ENCODE peak calls at places on chromosome 5, in nine cellular contexts. One of them, this sample, is unnamed. For H3K4me1, the result is how much of the 10 kb centered on the place peaks cover.

GRCh38 chr5:13403351-13403750 is 541.1 kb downstream of the DNAH5 start:
- DNase-seq in stomach: no peak
- DNase-seq in thyroid gland: no peak
- DNase-seq in prostate gland: no peak
- DNase-seq in left ventricle myocardium inferior: no peak
- DNase-seq in cardiac muscle cell: no peak
- DNase-seq in CD8-positive, alpha-beta T cell: no peak
- DNase-seq in upper lobe of right lung: no peak
- DNase-seq in tibial nerve: no peak
- DNase-seq in this sample: no peak

GRCh38 chr5:142551242-142552067 is 134.4 kb downstream of the FGF1 start:
- DNase-seq in thyroid gland: no peak
- DNase-seq in left ventricle myocardium inferior: no peak
- DNase-seq in tibial nerve: no peak
- DNase-seq in stomach: no peak
- DNase-seq in CD8-positive, alpha-beta T cell: no peak
- DNase-seq in prostate gland: no peak
- DNase-seq in cardiac muscle cell: no peak
- DNase-seq in upper lobe of right lung: no peak
- DNase-seq in this sample: no peak

GRCh38 chr5:124740991-124741583 is 5.4 kb downstream of the ZNF608 start:
- DNase-seq in upper lobe of right lung: no peak
- DNase-seq in left ventricle myocardium inferior: no peak
- DNase-seq in CD8-positive, alpha-beta T cell: no peak
- DNase-seq in thyroid gland: no peak
- DNase-seq in stomach: no peak
- DNase-seq in cardiac muscle cell: no peak
- DNase-seq in tibial nerve: no peak
- DNase-seq in prostate gland: no peak
- DNase-seq in this sample: no peak

GRCh38 chr5:159669559-159669958 is 246.7 kb upstream of the ADRA1B start:
- DNase-seq in prostate gland: no peak
- DNase-seq in stomach: no peak
- DNase-seq in upper lobe of right lung: no peak
- DNase-seq in thyroid gland: no peak
- DNase-seq in cardiac muscle cell: no peak
- DNase-seq in tibial nerve: no peak
- DNase-seq in left ventricle myocardium inferior: no peak
- DNase-seq in CD8-positive, alpha-beta T cell: no peak
- DNase-seq in this sample: no peak

GRCh38 chr5:176742246-176743105 is 67.9 kb upstream of the UNC5A start:
- DNase-seq in thyroid gland: no peak
- DNase-seq in prostate gland: no peak
- DNase-seq in stomach: no peak
- DNase-seq in cardiac muscle cell: no peak
- DNase-seq in tibial nerve: no peak
- DNase-seq in left ventricle myocardium inferior: no peak
- DNase-seq in CD8-positive, alpha-beta T cell: no peak
- DNase-seq in upper lobe of right lung: peak
- DNase-seq in this sample: no peak

GRCh38 chr5:147515269-147515668 is 5.4 kb upstream of the DPYSL3 start:
- DNase-seq in CD8-positive, alpha-beta T cell: no peak
- DNase-seq in tibial nerve: no peak
- DNase-seq in cardiac muscle cell: no peak
- DNase-seq in prostate gland: no peak
- DNase-seq in upper lobe of right lung: no peak
- DNase-seq in stomach: no peak
- DNase-seq in thyroid gland: no peak
- DNase-seq in left ventricle myocardium inferior: no peak
- DNase-seq in this sample: no peak

GRCh38 chr5:153147891-153148623 is 342.4 kb upstream of the GRIA1 start:
- DNase-seq in left ventricle myocardium inferior: no peak
- DNase-seq in thyroid gland: peak
- DNase-seq in prostate gland: no peak
- DNase-seq in CD8-positive, alpha-beta T cell: no peak
- DNase-seq in stomach: no peak
- DNase-seq in cardiac muscle cell: peak
- DNase-seq in tibial nerve: no peak
- DNase-seq in upper lobe of right lung: no peak
- DNase-seq in this sample: no peak

GRCh38 chr5:79845448-79846197 is 145.4 kb downstream of the MTX3 start:
- DNase-seq in prostate gland: no peak
- DNase-seq in upper lobe of right lung: no peak
- DNase-seq in tibial nerve: no peak
- DNase-seq in left ventricle myocardium inferior: no peak
- DNase-seq in cardiac muscle cell: peak
- DNase-seq in thyroid gland: no peak
- DNase-seq in stomach: no peak
- DNase-seq in CD8-positive, alpha-beta T cell: no peak
- DNase-seq in this sample: peak

GRCh38 chr5:122130152-122130551 is 806 bp downstream of the ZNF474 start:
- DNase-seq in prostate gland: no peak
- DNase-seq in cardiac muscle cell: no peak
- DNase-seq in upper lobe of right lung: no peak
- DNase-seq in stomach: no peak
- DNase-seq in thyroid gland: no peak
- DNase-seq in CD8-positive, alpha-beta T cell: no peak
- DNase-seq in left ventricle myocardium inferior: no peak
- DNase-seq in tibial nerve: no peak
- DNase-seq in this sample: no peak

GRCh38 chr5:74052441-74052840 is 426.4 kb downstream of the ARHGEF28 start:
- DNase-seq in prostate gland: no peak
- DNase-seq in upper lobe of right lung: no peak
- DNase-seq in cardiac muscle cell: no peak
- DNase-seq in thyroid gland: no peak
- DNase-seq in CD8-positive, alpha-beta T cell: no peak
- DNase-seq in stomach: no peak
- DNase-seq in tibial nerve: no peak
- DNase-seq in left ventricle myocardium inferior: no peak
- DNase-seq in this sample: no peak

GRCh38 chr5:169721771-169722170 is 84.7 kb downstream of the DOCK2 start:
- DNase-seq in thyroid gland: no peak
- DNase-seq in upper lobe of right lung: no peak
- DNase-seq in cardiac muscle cell: no peak
- DNase-seq in tibial nerve: no peak
- DNase-seq in prostate gland: no peak
- DNase-seq in left ventricle myocardium inferior: no peak
- DNase-seq in CD8-positive, alpha-beta T cell: no peak
- DNase-seq in stomach: no peak
- DNase-seq in this sample: no peak
- TF ChIP-seq CTCF in thyroid gland: no peak
- TF ChIP-seq CTCF in upper lobe of right lung: no peak
- TF ChIP-seq CTCF in cardiac muscle cell: no peak
- TF ChIP-seq CTCF in tibial nerve: no peak
- TF ChIP-seq CTCF in prostate gland: no peak
- TF ChIP-seq CTCF in left ventricle myocardium inferior: no peak
- TF ChIP-seq CTCF in CD8-positive, alpha-beta T cell: no peak
- TF ChIP-seq CTCF in stomach: no peak
- TF ChIP-seq CTCF in this sample: no peak

DNA sequence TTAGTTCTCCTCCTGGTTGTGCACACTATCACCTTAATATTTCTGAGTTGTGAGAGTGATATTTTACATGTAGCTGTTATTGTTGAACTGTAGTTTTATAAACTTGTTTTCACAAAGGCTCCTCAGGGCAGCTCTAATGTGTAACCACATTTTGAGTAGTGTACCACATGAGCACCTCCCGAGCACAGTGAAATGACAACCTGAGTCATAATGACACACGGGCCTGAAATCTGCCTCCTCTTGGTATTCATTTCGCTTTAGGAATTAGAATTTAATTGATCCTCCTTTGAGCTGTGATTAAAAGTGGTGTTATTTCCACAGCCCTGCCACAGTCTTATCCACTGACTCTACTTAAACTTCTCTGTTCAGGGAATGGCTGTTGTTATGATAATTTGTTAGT is 7.9 kb downstream of the MTRR start:
- DNase-seq in thyroid gland: no peak
- DNase-seq in CD8-positive, alpha-beta T cell: no peak
- DNase-seq in prostate gland: no peak
- DNase-seq in stomach: no peak
- DNase-seq in tibial nerve: no peak
- DNase-seq in cardiac muscle cell: peak
- DNase-seq in left ventricle myocardium inferior: no peak
- DNase-seq in upper lobe of right lung: no peak
- DNase-seq in this sample: no peak
- H3K4me1 ChIP-seq in thyroid gland: under half
- H3K4me1 ChIP-seq in CD8-positive, alpha-beta T cell: under half
- H3K4me1 ChIP-seq in prostate gland: under half
- H3K4me1 ChIP-seq in stomach: under half
- H3K4me1 ChIP-seq in tibial nerve: under half
- H3K4me1 ChIP-seq in cardiac muscle cell: under half
- H3K4me1 ChIP-seq in left ventricle myocardium inferior: under half
- H3K4me1 ChIP-seq in upper lobe of right lung: under half
- H3K4me1 ChIP-seq in this sample: under half

DNA sequence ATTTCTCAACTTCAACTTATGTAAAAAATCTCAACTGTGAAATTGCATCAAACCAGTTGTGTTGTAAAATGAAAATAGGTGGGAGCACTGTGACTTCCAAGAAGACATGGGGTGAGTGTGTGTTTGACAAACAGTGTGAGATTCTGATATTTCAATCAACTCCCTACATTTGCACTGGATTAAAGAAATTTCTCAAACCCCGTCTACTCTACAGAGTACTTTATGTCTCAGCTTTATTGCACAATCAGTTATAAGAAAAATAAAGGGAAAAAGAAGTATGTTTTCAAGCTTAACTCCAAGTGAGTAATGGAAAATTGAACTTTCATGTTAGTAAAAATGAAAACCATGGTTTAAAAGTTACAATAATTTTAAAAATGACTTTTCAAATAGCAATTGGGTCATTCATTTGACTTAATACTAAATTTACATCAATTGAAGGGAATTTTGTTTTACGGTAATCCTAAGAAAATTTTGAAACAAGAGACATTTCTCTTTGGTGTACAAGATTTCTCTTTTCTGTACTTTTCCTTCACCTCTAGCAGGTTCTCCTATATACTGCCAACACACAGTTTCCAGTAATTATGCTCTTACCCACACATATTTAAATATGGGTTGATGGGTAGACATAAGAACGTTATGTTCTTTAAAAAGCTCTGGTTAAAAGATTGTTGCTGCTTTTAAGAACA is 80.3 kb downstream of the CDO1 start:
- DNase-seq in upper lobe of right lung: no peak
- DNase-seq in cardiac muscle cell: no peak
- DNase-seq in tibial nerve: no peak
- DNase-seq in left ventricle myocardium inferior: no peak
- DNase-seq in stomach: no peak
- DNase-seq in CD8-positive, alpha-beta T cell: no peak
- DNase-seq in prostate gland: no peak
- DNase-seq in thyroid gland: no peak
- DNase-seq in this sample: no peak
- H3K27ac ChIP-seq in upper lobe of right lung: no peak
- H3K27ac ChIP-seq in cardiac muscle cell: no peak
- H3K27ac ChIP-seq in tibial nerve: no peak
- H3K27ac ChIP-seq in left ventricle myocardium inferior: no peak
- H3K27ac ChIP-seq in stomach: no peak
- H3K27ac ChIP-seq in CD8-positive, alpha-beta T cell: no peak
- H3K27ac ChIP-seq in prostate gland: no peak
- H3K27ac ChIP-seq in thyroid gland: no peak
- H3K27ac ChIP-seq in this sample: no peak

GRCh38 chr5:166093312-166093711 is 2198.1 kb upstream of the WWC1 start:
- DNase-seq in CD8-positive, alpha-beta T cell: no peak
- DNase-seq in cardiac muscle cell: no peak
- DNase-seq in stomach: no peak
- DNase-seq in prostate gland: no peak
- DNase-seq in left ventricle myocardium inferior: no peak
- DNase-seq in tibial nerve: no peak
- DNase-seq in upper lobe of right lung: no peak
- DNase-seq in thyroid gland: no peak
- DNase-seq in this sample: no peak
- TF ChIP-seq CTCF in CD8-positive, alpha-beta T cell: no peak
- TF ChIP-seq CTCF in cardiac muscle cell: no peak
- TF ChIP-seq CTCF in stomach: no peak
- TF ChIP-seq CTCF in prostate gland: no peak
- TF ChIP-seq CTCF in left ventricle myocardium inferior: no peak
- TF ChIP-seq CTCF in tibial nerve: no peak
- TF ChIP-seq CTCF in upper lobe of right lung: no peak
- TF ChIP-seq CTCF in thyroid gland: no peak
- TF ChIP-seq CTCF in this sample: no peak

DNA sequence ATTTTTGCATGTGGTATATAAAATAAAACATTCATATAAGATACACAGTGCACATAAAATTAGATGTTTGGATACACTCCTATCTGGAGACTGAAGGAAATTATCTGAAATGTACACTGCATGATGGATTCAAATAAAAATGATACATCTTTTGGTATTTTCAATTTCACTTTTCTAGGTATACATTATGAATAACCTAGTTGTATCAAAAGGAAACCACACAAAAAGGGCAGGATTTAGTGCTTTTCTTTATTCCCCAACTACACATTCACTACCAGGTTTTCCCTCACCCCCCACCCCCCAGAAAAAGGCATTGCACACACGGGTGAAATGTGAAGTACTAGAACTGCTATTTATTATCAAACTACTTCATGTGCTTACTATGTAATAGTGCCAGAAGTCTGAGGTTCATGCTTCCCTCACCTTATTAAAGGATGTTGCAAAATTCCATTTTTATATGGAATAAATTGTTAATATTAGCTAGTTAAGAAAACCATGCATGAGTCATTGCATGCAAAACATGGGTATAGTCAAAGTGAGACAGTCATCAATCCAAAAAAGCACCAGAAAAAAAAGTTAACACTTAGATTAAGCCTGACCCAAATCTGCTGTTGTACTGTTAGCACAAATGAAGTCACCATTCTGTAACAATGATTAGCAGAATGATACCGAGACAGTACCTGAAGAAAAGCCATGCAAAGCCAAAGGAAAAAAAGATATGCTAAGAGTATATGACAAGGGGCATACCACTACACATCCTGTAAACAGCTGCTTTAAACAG is 49.3 kb downstream of the PKD2L2 start:
- DNase-seq in stomach: no peak
- DNase-seq in cardiac muscle cell: no peak
- DNase-seq in tibial nerve: no peak
- DNase-seq in CD8-positive, alpha-beta T cell: no peak
- DNase-seq in left ventricle myocardium inferior: no peak
- DNase-seq in prostate gland: no peak
- DNase-seq in thyroid gland: no peak
- DNase-seq in upper lobe of right lung: no peak
- DNase-seq in this sample: no peak
- H3K4me1 ChIP-seq in stomach: under half
- H3K4me1 ChIP-seq in cardiac muscle cell: under half
- H3K4me1 ChIP-seq in tibial nerve: under half
- H3K4me1 ChIP-seq in CD8-positive, alpha-beta T cell: under half
- H3K4me1 ChIP-seq in left ventricle myocardium inferior: under half
- H3K4me1 ChIP-seq in prostate gland: under half
- H3K4me1 ChIP-seq in thyroid gland: under half
- H3K4me1 ChIP-seq in upper lobe of right lung: under half
- H3K4me1 ChIP-seq in this sample: under half

GRCh38 chr5:3220201-3220600 is 375.4 kb upstream of the IRX1 start:
- DNase-seq in left ventricle myocardium inferior: no peak
- DNase-seq in cardiac muscle cell: no peak
- DNase-seq in thyroid gland: no peak
- DNase-seq in stomach: peak
- DNase-seq in prostate gland: no peak
- DNase-seq in CD8-positive, alpha-beta T cell: no peak
- DNase-seq in tibial nerve: no peak
- DNase-seq in upper lobe of right lung: no peak
- DNase-seq in this sample: no peak
- H3K27ac ChIP-seq in left ventricle myocardium inferior: no peak
- H3K27ac ChIP-seq in cardiac muscle cell: no peak
- H3K27ac ChIP-seq in thyroid gland: no peak
- H3K27ac ChIP-seq in stomach: no peak
- H3K27ac ChIP-seq in prostate gland: no peak
- H3K27ac ChIP-seq in CD8-positive, alpha-beta T cell: no peak
- H3K27ac ChIP-seq in tibial nerve: no peak
- H3K27ac ChIP-seq in upper lobe of right lung: no peak
- H3K27ac ChIP-seq in this sample: no peak

This sample was measured in uterus.